ENCODE peak calls at places on chromosome 1, in seven cellular contexts. B, T, G, Y, J, C and D are unnamed samples.

GRCh38 chr1:51487628-51488027 is 31.4 kb downstream of the EPS15 start:
- DNase-seq in B (no peak), T (no peak), G (no peak), Y (no peak), J (no peak), C (no peak), D (no peak)

GRCh38 chr1:15411593-15412487 is 2.2 kb downstream of the EFHD2 start:
- DNase-seq in B (no peak), T (no peak), G (no peak), Y (no peak), J (no peak), C (peak), D (peak)

GRCh38 chr1:209030454-209031167 is 552.9 kb upstream of the CAMK1G start:
- DNase-seq in B (no peak), T (no peak), G (no peak), Y (no peak), J (no peak), C (no peak), D (no peak)

GRCh38 chr1:31617917-31618746 is 643 bp downstream of the HCRTR1 start:
- DNase-seq in B (peak), T (peak), G (peak), Y (peak), J (peak), C (peak), D (peak)

GRCh38 chr1:209038316-209038715 is 545.2 kb upstream of the CAMK1G start:
- DNase-seq in B (no peak), T (no peak), G (no peak), Y (no peak), J (no peak), C (no peak), D (no peak)

GRCh38 chr1:29176567-29176966 is 5.1 kb downstream of the SRSF4 start:
- DNase-seq in B (no peak), T (no peak), G (no peak), Y (no peak), J (no peak), C (no peak), D (no peak)

GRCh38 chr1:31154632-31155215 is 85.0 kb downstream of the NKAIN1 start:
- DNase-seq in B (peak), T (peak), G (peak), Y (peak), J (peak), C (peak), D (peak)

GRCh38 chr1:112061852-112062451 is 72.5 kb upstream of the KCND3 start:
- DNase-seq in B (no peak), T (no peak), G (no peak), Y (no peak), J (no peak), C (no peak), D (no peak)

GRCh38 chr1:160353223-160353622 is 10.0 kb downstream of the NCSTN start:
- DNase-seq in B (no peak), T (no peak), G (no peak), Y (no peak), J (no peak), C (no peak), D (no peak)

GRCh38 chr1:999797-1000356 is at the start of gene HES4:
- DNase-seq in B (peak), T (peak), G (no peak), Y (peak), J (peak), C (peak), D (no peak)

GRCh38 chr1:156247460-156248322 is at the start of gene PAQR6:
- DNase-seq in B (no peak), T (no peak), G (no peak), Y (no peak), J (no peak), C (peak), D (no peak)

GRCh38 chr1:229296541-229296941 is 25.6 kb downstream of the RAB4A start:
- DNase-seq in B (peak), T (peak), G (no peak), Y (peak), J (no peak), C (peak), D (no peak)

GRCh38 chr1:156896490-156897033 is 3.0 kb downstream of the PEAR1 start:
- DNase-seq in B (peak), T (peak), G (no peak), Y (peak), J (no peak), C (no peak), D (no peak)

GRCh38 chr1:114671011-114671938 is 1.4 kb upstream of the DENND2C start:
- DNase-seq in B (peak), T (peak), G (peak), Y (peak), J (no peak), C (no peak), D (peak)

GRCh38 chr1:237565236-237565635 is 325.5 kb downstream of the ZP4 start:
- DNase-seq in B (no peak), T (no peak), G (no peak), Y (no peak), J (no peak), C (no peak), D (no peak)

GRCh38 chr1:19563336-19564097 is 78.2 kb upstream of the CAPZB start:
- DNase-seq in B (peak), T (peak), G (no peak), Y (no peak), J (no peak), C (peak), D (no peak)

GRCh38 chr1:153546796-153547559 is 1.4 kb upstream of the S100A4 start:
- DNase-seq in B (no peak), T (no peak), G (no peak), Y (no peak), J (no peak), C (no peak), D (no peak)

GRCh38 chr1:225736651-225737097 is 41.0 kb upstream of the SRP9 start:
- DNase-seq in B (no peak), T (no peak), G (no peak), Y (no peak), J (no peak), C (no peak), D (no peak)

GRCh38 chr1:176843352-176844297 is 320.9 kb downstream of the ASTN1 start:
- DNase-seq in B (peak), T (peak), G (peak), Y (no peak), J (no peak), C (peak), D (peak)

GRCh38 chr1:218351617-218352438 is 6.7 kb downstream of the TGFB2 start:
- DNase-seq in B (peak), T (peak), G (peak), Y (peak), J (no peak), C (peak), D (peak)

GRCh38 chr1:44874155-44874554 is 31.1 kb upstream of the PTCH2 start:
- DNase-seq in B (no peak), T (no peak), G (no peak), Y (no peak), J (no peak), C (no peak), D (no peak)

GRCh38 chr1:114025609-114026401 is 46.5 kb downstream of the OLFML3 start:
- DNase-seq in B (no peak), T (no peak), G (no peak), Y (no peak), J (no peak), C (no peak), D (no peak)

GRCh38 chr1:162943627-162944026 is 82.7 kb upstream of the CCDC190 start:
- DNase-seq in B (no peak), T (no peak), G (no peak), Y (no peak), J (no peak), C (no peak), D (no peak)

GRCh38 chr1:62356257-62356835 is 37.1 kb upstream of the KANK4 start:
- DNase-seq in B (peak), T (peak), G (no peak), Y (peak), J (no peak), C (no peak), D (no peak)